ENCODE peak calls at places on chromosomes 5 and 9, in five cellular contexts. R is gastrocnemius medialis, B is mammary epithelial cell, D is lung, E is testis. M is an unnamed sample. For H3K4me1, the result is how much of the 10 kb centered on the place peaks cover.

GRCh38 chr5:158642852-158643251 is 456.9 kb downstream of the EBF1 start:
- DNase-seq in R (no peak), D (no peak), B (no peak), E (no peak), M (peak)

GRCh38 chr5:8726383-8727036 is 819.4 kb downstream of the SEMA5A start:
- DNase-seq in R (no peak), B (no peak), E (no peak), D (no peak), M (no peak)

GRCh38 chr9:112755675-112756074 is 5.1 kb downstream of the SNX30 start:
- DNase-seq in E (no peak), B (no peak), R (peak), D (peak), M (no peak)

GRCh38 chr5:137753227-137753985 is 757 bp downstream of the HNRNPA0 start:
- DNase-seq in B (no peak), E (peak), R (peak), D (peak), M (peak)

GRCh38 chr5:71974622-71975021 is 132.7 kb upstream of the MAP1B start:
- DNase-seq in B (peak), R (no peak), D (no peak), E (no peak), M (no peak)

GRCh38 chr5:38591450-38591849 is 35.0 kb upstream of the LIFR start:
- DNase-seq in E (no peak), B (no peak), D (no peak), R (no peak), M (no peak)

GRCh38 chr9:110316255-110316921 is 21.3 kb downstream of the TXNDC8 start:
- DNase-seq in D (no peak), B (no peak), R (no peak), E (no peak), M (no peak)

GRCh38 chr9:98402272-98402840 is 146.9 kb upstream of the TBC1D2 start:
- DNase-seq in E (no peak), D (no peak), B (no peak), R (no peak), M (no peak)

GRCh38 chr9:129496187-129497063 is 124.5 kb downstream of the C9orf50 start:
- DNase-seq in R (peak), B (peak), D (peak), E (peak), M (peak)

GRCh38 chr5:99104538-99105132 is 175.8 kb upstream of the CHD1 start:
- DNase-seq in B (peak), R (no peak), E (no peak), D (no peak), M (no peak)

GRCh38 chr5:84229045-84229444 is 155.6 kb downstream of the EDIL3 start:
- DNase-seq in D (no peak), E (no peak), R (no peak), B (no peak), M (no peak)

GRCh38 chr9:18485691-18486090 is 11.7 kb downstream of the ADAMTSL1 start:
- DNase-seq in D (no peak), E (no peak), B (no peak), R (no peak), M (no peak)

GRCh38 chr5:161078793-161079192 is 226.8 kb upstream of the ATP10B start:
- DNase-seq in B (no peak), E (no peak), R (no peak), D (no peak), M (no peak)

GRCh38 chr5:14238272-14238671 is 95.1 kb downstream of the TRIO start:
- DNase-seq in B (no peak), E (no peak), R (no peak), D (no peak), M (no peak)
- H3K4me1 ChIP-seq in B (under half), E (under half), R (under half), D (under half), M (half or more)

DNA sequence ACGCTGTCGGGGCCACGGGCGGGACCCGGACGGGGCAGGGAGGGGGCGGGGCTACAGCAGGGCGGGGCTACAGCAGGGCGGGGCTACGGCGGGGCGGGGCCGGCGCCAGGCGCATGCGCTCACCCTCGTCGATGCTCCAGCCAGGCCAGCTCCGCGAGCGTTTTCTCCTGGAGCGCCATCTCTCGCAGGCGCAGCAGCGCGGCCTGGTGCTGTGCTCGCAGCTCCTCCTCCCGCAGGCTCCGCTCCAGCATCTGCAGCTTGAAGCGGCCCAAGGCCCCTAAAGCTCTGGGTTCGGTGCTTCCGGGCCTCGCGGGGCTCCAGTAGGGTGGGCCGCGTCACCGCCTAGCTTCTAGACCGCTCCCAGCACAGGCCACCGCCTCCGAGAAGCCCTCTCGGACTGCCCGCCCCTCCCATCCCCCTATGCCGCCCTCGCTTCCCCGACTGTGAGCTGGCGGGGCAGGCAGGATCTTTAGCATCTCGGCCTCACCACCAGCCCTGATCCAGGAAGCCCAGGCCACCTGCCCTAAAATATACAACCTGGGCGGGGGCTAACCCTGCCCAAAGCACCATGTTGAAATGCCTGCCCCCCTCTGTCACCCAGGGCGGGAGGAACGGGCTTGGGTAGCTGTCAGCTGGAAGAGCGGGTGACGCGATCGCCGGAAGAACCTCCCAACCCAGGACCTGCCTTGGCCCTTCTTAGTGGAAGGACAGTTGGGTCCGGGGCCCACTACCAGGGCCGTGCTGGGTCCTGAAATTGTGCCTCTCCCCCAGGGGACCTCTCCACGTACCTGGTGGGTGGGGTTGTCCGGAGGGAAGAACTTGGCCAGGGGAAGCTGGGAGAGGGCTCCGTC is 21.9 kb upstream of the QSOX2 start:
- DNase-seq in R (peak), E (peak), D (peak), B (peak), M (peak)
- TF ChIP-seq CTCF in R (no peak), E (no peak), D (peak), B (no peak), M (peak)

GRCh38 chr5:140565780-140566095 is 1.1 kb downstream of the SLC35A4 start:
- DNase-seq in D (peak), E (no peak), B (no peak), R (no peak), M (no peak)
- H3K4me3 ChIP-seq in D (no peak), E (no peak), B (peak), R (peak), M (peak)

DNA sequence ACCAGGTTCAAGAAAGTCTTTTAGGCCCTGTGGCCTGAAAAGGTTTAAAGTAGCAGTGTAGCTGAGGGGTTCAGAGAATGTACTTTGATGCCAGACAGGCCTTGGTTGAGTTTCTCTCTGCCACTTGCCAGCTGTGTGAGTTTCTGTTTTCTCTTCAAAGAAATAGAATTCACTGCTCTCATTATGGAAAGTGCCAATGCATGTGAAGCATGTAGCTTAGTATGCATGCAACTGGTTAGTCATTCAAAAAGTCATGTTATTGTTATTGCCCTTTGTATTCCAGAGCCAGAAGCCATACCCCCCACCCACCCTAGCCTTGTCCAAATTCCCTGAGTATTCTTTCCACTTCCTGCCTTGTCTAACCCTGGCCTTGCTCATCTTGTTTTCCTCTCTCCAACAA is 101.7 kb downstream of the ADRB2 start:
- DNase-seq in B (peak), E (no peak), R (no peak), D (no peak), M (no peak)
- H3K4me1 ChIP-seq in B (under half), E (under half), R (under half), D (under half), M (under half)